ENCODE peak calls at places on chromosome 13, in four cellular contexts. P, Q, U and H are unnamed samples.

GRCh38 chr13:26480246-26480855 is 77.1 kb upstream of the WASF3 start:
- DNase-seq in P (no peak), Q (no peak), U (no peak), H (no peak)

GRCh38 chr13:36163303-36163702 is 32.1 kb upstream of the DCLK1 start:
- DNase-seq in P (no peak), Q (no peak), U (no peak), H (no peak)

GRCh38 chr13:95734124-95734523 is 57.2 kb downstream of the DNAJC3 start:
- DNase-seq in P (no peak), Q (no peak), U (no peak), H (no peak)

GRCh38 chr13:92355213-92355612 is 871.4 kb upstream of the GPC6 start:
- DNase-seq in P (peak), Q (no peak), U (no peak), H (no peak)

GRCh38 chr13:105670179-105671015 is 865.1 kb downstream of the EFNB2 start:
- DNase-seq in P (no peak), Q (no peak), U (no peak), H (no peak)

GRCh38 chr13:109704771-109705628 is 81.4 kb downstream of the IRS2 start:
- DNase-seq in P (no peak), Q (no peak), U (no peak), H (peak)

GRCh38 chr13:52162279-52163101 is 3.1 kb upstream of the NEK3 start:
- DNase-seq in P (no peak), Q (no peak), U (no peak), H (no peak)

GRCh38 chr13:102310691-102311432 is 91.0 kb downstream of the FGF14 start:
- DNase-seq in P (no peak), Q (no peak), U (no peak), H (no peak)

GRCh38 chr13:98492335-98493034 is 84.4 kb downstream of the STK24 start:
- DNase-seq in P (no peak), Q (no peak), U (no peak), H (no peak)

GRCh38 chr13:72290962-72291681 is 424.1 kb upstream of the DACH1 start:
- DNase-seq in P (no peak), Q (no peak), U (no peak), H (no peak)

GRCh38 chr13:51435002-51435578 is 17.7 kb downstream of the INTS6 start:
- DNase-seq in P (no peak), Q (no peak), U (no peak), H (no peak)

GRCh38 chr13:109100705-109101104 is 471.3 kb downstream of the MYO16 start:
- DNase-seq in P (no peak), Q (no peak), U (no peak), H (no peak)

GRCh38 chr13:110756268-110756667 is 42.8 kb downstream of the ING1 start:
- DNase-seq in P (no peak), Q (no peak), U (no peak), H (no peak)

GRCh38 chr13:104414181-104414580 is 1348.0 kb upstream of the SLC10A2 start:
- DNase-seq in P (no peak), Q (no peak), U (no peak), H (no peak)

GRCh38 chr13:51832471-51833152 is 12.4 kb downstream of the TMEM272 start:
- DNase-seq in P (no peak), Q (peak), U (no peak), H (peak)

GRCh38 chr13:71860547-71861131 is 6.4 kb downstream of the DACH1 start:
- DNase-seq in P (no peak), Q (no peak), U (no peak), H (no peak)

GRCh38 chr13:34410653-34411052 is 531.4 kb upstream of the NBEA start:
- DNase-seq in P (no peak), Q (no peak), U (no peak), H (no peak)

GRCh38 chr13:53201454-53202225 is 173.0 kb downstream of the OLFM4 start:
- DNase-seq in P (no peak), Q (no peak), U (no peak), H (no peak)

GRCh38 chr13:49652691-49653305 is 24.5 kb downstream of the ARL11 start:
- DNase-seq in P (peak), Q (peak), U (no peak), H (no peak)

GRCh38 chr13:71866173-71867091 is 572 bp downstream of the DACH1 start:
- DNase-seq in P (no peak), Q (peak), U (no peak), H (peak)

GRCh38 chr13:46307554-46307953 is 79.5 kb downstream of the RUBCNL start:
- DNase-seq in P (no peak), Q (no peak), U (no peak), H (peak)

GRCh38 chr13:21674271-21675009 is 3.6 kb downstream of the FGF9 start:
- DNase-seq in P (peak), Q (no peak), U (no peak), H (no peak)

GRCh38 chr13:100382787-100383186 is 205.8 kb downstream of the GGACT start:
- DNase-seq in P (no peak), Q (no peak), U (no peak), H (no peak)

GRCh38 chr13:88063741-88064140 is 392.6 kb downstream of the SLITRK5 start:
- DNase-seq in P (no peak), Q (no peak), U (no peak), H (no peak)

GRCh38 chr13:29802621-29803020 is 47.8 kb downstream of the UBL3 start:
- DNase-seq in P (no peak), Q (no peak), U (no peak), H (no peak)

GRCh38 chr13:45218689-45219088 is 17.8 kb upstream of the KCTD4 start:
- DNase-seq in P (no peak), Q (no peak), U (no peak), H (no peak)

GRCh38 chr13:53784331-53784730 is 755.7 kb downstream of the OLFM4 start:
- DNase-seq in P (no peak), Q (no peak), U (no peak), H (no peak)

GRCh38 chr13:106500450-106500849 is 35.0 kb downstream of the EFNB2 start:
- DNase-seq in P (no peak), Q (no peak), U (no peak), H (peak)

GRCh38 chr13:85236431-85236830 is 562.8 kb downstream of the SLITRK6 start:
- DNase-seq in P (no peak), Q (no peak), U (no peak), H (no peak)

GRCh38 chr13:111462221-111462764 is 141.9 kb downstream of the TEX29 start:
- DNase-seq in P (no peak), Q (no peak), U (no peak), H (no peak)

GRCh38 chr13:46403851-46404731 is 17.0 kb upstream of the RUBCNL start:
- DNase-seq in P (no peak), Q (no peak), U (no peak), H (peak)

GRCh38 chr13:111642156-111642767 is 321.8 kb downstream of the TEX29 start:
- DNase-seq in P (no peak), Q (no peak), U (no peak), H (no peak)

GRCh38 chr13:109575821-109576220 is 210.6 kb downstream of the IRS2 start:
- DNase-seq in P (no peak), Q (no peak), U (no peak), H (no peak)

GRCh38 chr13:110907951-110908898 is 6.6 kb downstream of the ANKRD10 start:
- DNase-seq in P (no peak), Q (no peak), U (no peak), H (no peak)

GRCh38 chr13:32285633-32285965 is 29.6 kb downstream of the ZAR1L start:
- DNase-seq in P (no peak), Q (no peak), U (no peak), H (no peak)
- TF ChIP-seq SPI1 in P (no peak), Q (no peak), U (no peak), H (no peak)

GRCh38 chr13:77893066-77893465 is 25.6 kb downstream of the EDNRB start:
- DNase-seq in P (no peak), Q (no peak), U (no peak), H (no peak)

GRCh38 chr13:77898097-77898496 is 20.5 kb downstream of the EDNRB start:
- DNase-seq in P (no peak), Q (no peak), U (peak), H (no peak)

GRCh38 chr13:77894743-77895142 is 23.9 kb downstream of the EDNRB start:
- DNase-seq in P (no peak), Q (no peak), U (no peak), H (no peak)

GRCh38 chr13:77896977-77897376 is 21.7 kb downstream of the EDNRB start:
- DNase-seq in P (no peak), Q (no peak), U (no peak), H (no peak)

GRCh38 chr13:77896536-77896935 is 22.1 kb downstream of the EDNRB start:
- DNase-seq in P (no peak), Q (no peak), U (no peak), H (no peak)
- TF ChIP-seq SPI1 in P (no peak), Q (no peak), U (no peak), H (no peak)

DNA sequence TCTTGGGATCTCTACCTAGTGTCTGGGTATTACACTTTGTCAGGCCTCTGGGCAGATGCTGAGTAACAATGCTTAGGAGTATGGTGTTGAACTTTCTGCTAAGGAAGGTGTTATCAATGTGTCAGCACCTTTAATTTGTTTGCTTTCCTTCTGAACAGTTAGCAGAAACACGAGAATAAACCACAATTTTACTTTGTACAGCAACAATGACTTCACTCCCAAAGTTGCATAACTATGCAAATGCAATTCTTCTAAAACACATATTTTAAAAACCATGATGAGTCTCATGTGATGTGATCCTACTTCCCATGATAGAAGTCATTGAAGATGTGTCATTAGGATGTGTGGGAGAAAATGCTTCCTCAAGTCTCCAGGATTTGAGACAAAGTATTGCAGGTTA is 155.0 kb downstream of the POSTN start:
- DNase-seq in P (no peak), Q (no peak), U (no peak), H (no peak)
- TF ChIP-seq SPI1 in P (no peak), Q (no peak), U (no peak), H (no peak)

GRCh38 chr13:112670118-112670517 is 19.7 kb upstream of the ATP11A start:
- DNase-seq in P (no peak), Q (no peak), U (no peak), H (no peak)
- TF ChIP-seq SPI1 in P (no peak), Q (no peak), U (no peak), H (no peak)

DNA sequence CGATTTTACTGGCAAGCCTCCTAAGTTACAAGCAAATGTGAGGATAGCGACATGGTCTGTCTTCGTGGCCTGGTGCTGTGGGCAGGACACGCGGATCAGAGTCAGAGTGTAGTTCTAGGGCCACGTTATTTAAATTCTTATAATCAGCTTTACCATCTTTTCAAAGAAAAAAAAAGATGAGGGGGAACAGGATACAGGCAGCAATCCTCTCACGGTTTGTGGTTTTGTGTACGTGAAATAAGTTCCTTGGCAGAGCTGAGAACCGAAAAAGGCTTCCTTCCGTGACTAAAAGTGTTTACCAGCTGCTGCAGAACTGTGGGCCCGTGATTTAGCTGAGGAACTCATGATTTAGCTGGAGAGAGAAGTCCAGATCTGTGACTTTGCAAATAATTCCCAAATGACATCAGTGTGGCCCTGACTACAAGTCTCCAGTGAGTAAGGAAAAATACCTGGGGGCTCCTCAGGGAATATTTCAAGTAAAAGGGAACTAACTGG is 27.2 kb downstream of the RCBTB2 start:
- DNase-seq in P (no peak), Q (no peak), U (peak), H (peak)
- TF ChIP-seq SPI1 in P (no peak), Q (peak), U (peak), H (peak)

DNA sequence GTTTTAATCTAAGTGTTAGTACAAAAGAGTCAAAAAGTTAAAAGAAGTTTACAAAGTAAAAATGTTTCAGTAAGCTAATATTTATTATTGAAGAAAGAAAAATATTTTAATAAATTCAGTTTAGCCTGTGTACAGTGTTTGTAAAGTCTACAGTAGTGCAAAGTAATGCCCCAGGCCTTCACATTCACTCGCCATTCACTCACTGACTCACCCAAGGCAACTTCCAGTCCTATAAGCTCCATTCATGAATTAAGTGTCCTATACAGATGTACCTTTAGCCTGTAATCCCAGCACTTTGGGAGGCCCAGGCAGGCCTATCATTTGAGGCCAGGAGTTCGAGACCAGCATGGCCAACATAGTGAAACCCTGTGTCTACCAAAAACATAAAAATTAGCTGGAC is 24.1 kb upstream of the AKAP11 start:
- DNase-seq in P (no peak), Q (no peak), U (no peak), H (no peak)
- TF ChIP-seq SPI1 in P (no peak), Q (no peak), U (no peak), H (no peak)